ENCODE peak calls at places on chromosomes 6 and 20, in six cellular contexts. X is GM23338, M is brain microvascular endothelial cell, I is HepG2, P is endothelial cell of umbilical vein, Y is lower lobe of right lung. J is an unnamed sample.

GRCh38 chr6:71888720-71889340 is 2.5 kb downstream of the RIMS1 start:
- DNase-seq in X (peak; percentile 4), M (no peak), I (no peak), P (no peak), Y (no peak), J (no peak)

GRCh38 chr20:32823737-32824588 is 4.2 kb downstream of the MAPRE1 start:
- DNase-seq in X (no peak), M (no peak), I (peak; percentile 78), P (no peak), Y (no peak), J (no peak)

GRCh38 chr6:20433929-20434328 is 32.2 kb downstream of the E2F3 start:
- DNase-seq in X (no peak), M (no peak), I (no peak), P (no peak), Y (no peak), J (no peak)

GRCh38 chr20:40821438-40821837 is 132.4 kb upstream of the MAFB start:
- DNase-seq in X (no peak), M (no peak), I (no peak), P (no peak), Y (no peak), J (no peak)

GRCh38 chr6:163355471-163355991 is 59.0 kb upstream of the QKI start:
- DNase-seq in X (no peak), M (peak; percentile 82), I (peak; percentile 15), P (peak; percentile 93), Y (peak; percentile 75), J (no peak)

GRCh38 chr6:70575899-70576298 is 9.2 kb downstream of the SDHAF4 start:
- DNase-seq in X (no peak), M (no peak), I (no peak), P (no peak), Y (no peak), J (no peak)

GRCh38 chr20:36585410-36586125 is 12.2 kb downstream of the TGIF2 start:
- DNase-seq in X (peak; percentile 97), M (no peak), I (no peak), P (no peak), Y (no peak), J (no peak)

GRCh38 chr6:156980515-156980914 is 203.3 kb downstream of the ARID1B start:
- DNase-seq in X (no peak), M (no peak), I (no peak), P (no peak), Y (no peak), J (no peak)

GRCh38 chr6:26493258-26493657 is 6.8 kb upstream of the BTN1A1 start:
- DNase-seq in X (peak; percentile 39), M (no peak), I (peak; percentile 52), P (peak; percentile 19), Y (no peak), J (no peak)

DNA sequence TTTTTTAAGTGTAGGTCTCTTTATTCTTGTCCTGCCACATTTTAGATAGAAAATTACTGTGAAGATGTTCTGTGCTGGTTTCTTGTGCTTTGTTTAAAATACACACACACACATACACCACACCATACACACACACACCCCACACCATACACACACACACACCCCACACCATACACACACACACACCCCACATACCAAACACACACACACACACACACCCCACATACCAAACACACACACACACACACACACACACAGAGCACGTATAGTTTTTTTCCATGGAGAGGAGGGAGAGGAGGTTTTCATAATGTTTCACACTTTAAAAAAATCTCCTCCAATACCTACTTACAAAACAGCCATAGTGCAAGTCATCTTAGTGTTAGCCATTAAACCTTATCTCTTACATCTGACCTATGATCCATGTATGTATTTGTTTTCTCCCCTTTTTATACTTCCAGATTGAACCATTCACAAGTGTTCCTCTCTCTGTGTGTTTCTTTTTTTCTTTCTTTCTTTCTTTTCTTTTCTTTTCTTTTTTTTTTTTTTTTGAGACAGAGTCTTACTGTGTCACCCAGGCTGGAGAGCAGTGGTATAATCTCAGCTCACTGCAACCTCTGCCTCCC is 19.7 kb upstream of the CITED2 start:
- DNase-seq in X (no peak), M (no peak), I (no peak), P (no peak), Y (no peak), J (no peak)
- H3K27ac ChIP-seq in X (no peak overlapping the region), M (no peak overlapping the region), I (no peak overlapping the region), P (no peak overlapping the region), Y (no peak overlapping the region), J (no peak overlapping the region)

GRCh38 chr20:59149678-59150504 is 13.7 kb upstream of the ZNF831 start:
- DNase-seq in X (no peak), M (no peak), I (no peak), P (no peak), Y (no peak), J (no peak)
- H3K27ac ChIP-seq in X (no peak overlapping the region), M (no peak overlapping the region), I (no peak overlapping the region), P (no peak overlapping the region), Y (no peak overlapping the region), J (no peak overlapping the region)

GRCh38 chr6:32879691-32880090 is 25.7 kb downstream of the PSMB9 start:
- DNase-seq in X (peak; percentile 15), M (no peak), I (no peak), P (no peak), Y (no peak), J (no peak)
- H3K27ac ChIP-seq in X (no peak overlapping the region), M (no peak overlapping the region), I (no peak overlapping the region), P (no peak overlapping the region), Y (no peak overlapping the region), J (no peak overlapping the region)

DNA sequence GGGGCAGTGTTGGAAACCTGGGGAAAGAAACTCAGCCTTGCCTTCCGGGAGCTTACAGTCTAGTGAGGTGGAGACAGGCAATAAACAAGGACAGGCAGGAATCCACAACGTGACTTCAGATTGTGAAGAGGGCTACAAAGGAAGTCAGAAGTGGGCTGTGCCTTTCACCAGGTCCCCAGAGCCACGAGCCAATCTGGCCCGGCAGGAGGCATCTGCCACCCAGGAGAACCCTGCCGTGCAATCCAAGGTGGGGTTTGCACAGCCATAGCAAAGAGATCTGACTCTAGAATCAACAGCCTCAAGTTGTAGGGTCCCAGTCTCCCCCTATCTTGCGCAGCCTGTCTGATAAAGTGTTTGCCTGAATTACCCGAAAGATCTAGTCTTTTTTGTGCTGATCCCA is 5.5 kb downstream of the SLC32A1 start:
- DNase-seq in X (no peak), M (no peak), I (no peak), P (no peak), Y (no peak), J (no peak)
- H3K27ac ChIP-seq in X (no peak overlapping the region), M (no peak overlapping the region), I (no peak overlapping the region), P (no peak overlapping the region), Y (no peak overlapping the region), J (no peak overlapping the region)

J was measured in substantia nigra.